ENCODE peak calls at places on chromosomes 3 and 15, in eight cellular contexts. O is vagina, Y is left colon, T is AG10803, H is NCI-H774, N is Calu3, C is neuronal stem cell, W is activated T-helper 1 cell treated with Interleukin-2 at 50 U/mL for 16 hours. P is an unnamed sample.

GRCh38 chr3:13621381-13622221 is 72.7 kb downstream of the FBLN2 start:
- DNase-seq in O (no peak), T (peak; percentile 6), H (no peak), W (no peak), N (no peak), Y (no peak), C (no peak), P (no peak)

GRCh38 chr3:15470804-15471203 is 43.4 kb downstream of the EAF1 start:
- DNase-seq in Y (no peak), O (no peak), N (no peak), H (no peak), C (no peak), T (no peak), W (no peak), P (no peak)

GRCh38 chr3:122343654-122344053 is 18.6 kb downstream of the CSTA start:
- DNase-seq in T (no peak), H (no peak), C (no peak), O (no peak), N (no peak), W (no peak), Y (no peak), P (no peak)

GRCh38 chr3:64667887-64668581 is 19.8 kb downstream of the ADAMTS9 start:
- DNase-seq in W (no peak), H (no peak), C (no peak), O (no peak), T (no peak), N (peak; percentile 29), Y (no peak), P (no peak)

GRCh38 chr3:99409961-99410360 is 228.4 kb upstream of the COL8A1 start:
- DNase-seq in W (no peak), H (no peak), O (no peak), C (no peak), T (peak; percentile 30), N (no peak), Y (no peak), P (no peak)

GRCh38 chr3:32591960-32592462 is 21.4 kb upstream of the DYNC1LI1 start:
- DNase-seq in H (no peak), N (no peak), O (no peak), W (no peak), T (no peak), Y (no peak), C (no peak), P (no peak)

GRCh38 chr3:153785901-153786300 is 335.3 kb upstream of the ARHGEF26 start:
- DNase-seq in O (no peak), Y (no peak), W (no peak), H (no peak), T (no peak), C (no peak), N (no peak), P (no peak)

GRCh38 chr3:170941551-170941950 is 33.1 kb upstream of the EIF5A2 start:
- DNase-seq in T (no peak), W (no peak), Y (no peak), C (no peak), O (no peak), N (no peak), H (no peak), P (no peak)

GRCh38 chr3:52290596-52291507 is 3.2 kb downstream of the GLYCTK start:
- DNase-seq in H (no peak), O (no peak), W (no peak), Y (peak; percentile 36), T (no peak), N (no peak), C (no peak), P (peak; percentile 69)

GRCh38 chr15:89248584-89248983 is 4.8 kb downstream of the FANCI start:
- DNase-seq in H (no peak), T (no peak), C (no peak), N (no peak), Y (no peak), W (no peak), O (no peak), P (no peak)

GRCh38 chr15:58564967-58565366 is 133.2 kb downstream of the LIPC start:
- DNase-seq in Y (no peak), O (no peak), H (no peak), W (no peak), C (no peak), T (no peak), N (no peak), P (no peak)

GRCh38 chr3:110902453-110903085 is 169.0 kb upstream of the NECTIN3 start:
- DNase-seq in O (no peak), C (no peak), N (no peak), W (no peak), T (no peak), Y (no peak), H (no peak), P (no peak)

GRCh38 chr3:32018723-32019564 is 37.4 kb downstream of the ZNF860 start:
- DNase-seq in W (no peak), H (peak; percentile 24), Y (no peak), N (peak; percentile 10), O (no peak), C (peak; percentile 24), T (peak; percentile 52), P (no peak)

GRCh38 chr3:177460100-177460499 is 262.8 kb upstream of the TBL1XR1 start:
- DNase-seq in H (peak; percentile 18), W (no peak), C (no peak), O (no peak), N (no peak), Y (no peak), T (no peak), P (no peak)

GRCh38 chr3:47512416-47513124 is 942 bp downstream of the ELP6 start:
- DNase-seq in W (peak; percentile 7), C (no peak), N (no peak), O (no peak), T (peak; percentile 23), Y (peak; percentile 34), H (no peak), P (peak; percentile 49)

GRCh38 chr3:139764936-139765335 is 87.2 kb upstream of the NMNAT3 start:
- DNase-seq in O (no peak), C (no peak), H (no peak), N (no peak), Y (no peak), W (no peak), T (peak; percentile 82), P (no peak)

GRCh38 chr3:112333386-112334334 is 704 bp downstream of the CD200 start:
- DNase-seq in W (no peak), Y (no peak), T (peak; percentile 0), O (no peak), C (no peak), H (no peak), N (no peak), P (no peak)

GRCh38 chr3:101938262-101938847 is 89.0 kb downstream of the NFKBIZ start:
- DNase-seq in O (no peak), H (no peak), Y (no peak), C (no peak), T (no peak), W (no peak), N (no peak), P (no peak)

GRCh38 chr3:16884084-16884747 is 539 bp upstream of the PLCL2 start:
- DNase-seq in H (no peak), C (peak; percentile 71), O (no peak), W (peak; percentile 52), N (peak; percentile 83), Y (peak; percentile 58), T (peak; percentile 25), P (peak; percentile 91)

GRCh38 chr3:178785961-178786360 is 249.7 kb downstream of the KCNMB2 start:
- DNase-seq in O (no peak), H (no peak), C (no peak), T (no peak), Y (no peak), W (no peak), N (no peak), P (no peak)

GRCh38 chr3:155554777-155555445 is 190.0 kb downstream of the PLCH1 start:
- DNase-seq in O (no peak), T (no peak), Y (no peak), N (peak; percentile 73), H (no peak), W (no peak), C (no peak), P (no peak)

GRCh38 chr3:141250342-141250741 is 18.7 kb downstream of the PXYLP1 start:
- DNase-seq in Y (no peak), H (no peak), W (no peak), C (no peak), T (no peak), O (peak; percentile 40), N (no peak), P (no peak)

GRCh38 chr15:63918901-63919348 is 85.2 kb upstream of the HERC1 start:
- DNase-seq in H (no peak), T (no peak), C (no peak), N (no peak), Y (no peak), O (no peak), W (no peak), P (no peak)

GRCh38 chr15:69093127-69093526 is 67.3 kb upstream of the GLCE start:
- DNase-seq in O (no peak), Y (no peak), T (no peak), C (no peak), N (no peak), W (no peak), H (no peak), P (no peak)

GRCh38 chr3:177447938-177448337 is 250.7 kb upstream of the TBL1XR1 start:
- DNase-seq in T (no peak), O (no peak), W (no peak), C (no peak), Y (peak; percentile 93), N (peak; percentile 88), H (no peak), P (peak; percentile 17)

GRCh38 chr3:57646723-57647122 is 46.2 kb downstream of the DENND6A start:
- DNase-seq in H (no peak), O (no peak), W (no peak), C (no peak), N (no peak), Y (no peak), T (peak; percentile 60), P (no peak)

GRCh38 chr15:37520026-37520425 is 414.4 kb upstream of the TMCO5A start:
- DNase-seq in H (no peak), N (no peak), Y (no peak), C (no peak), O (no peak), T (no peak), W (no peak), P (no peak)

GRCh38 chr3:150721285-150722130 is 17.8 kb upstream of the ERICH6 start:
- DNase-seq in T (peak; percentile 64), C (peak; percentile 55), O (no peak), Y (no peak), N (no peak), W (no peak), H (peak; percentile 84), P (no peak)

GRCh38 chr15:68765602-68766368 is 54.9 kb downstream of the ANP32A start:
- DNase-seq in H (no peak), W (no peak), O (no peak), T (no peak), Y (no peak), C (no peak), N (no peak), P (no peak)

GRCh38 chr15:100704281-100705055 is 102.1 kb downstream of the ASB7 start:
- DNase-seq in Y (no peak), T (peak; percentile 80), H (no peak), N (no peak), O (peak; percentile 60), W (no peak), C (no peak), P (no peak)

GRCh38 chr3:172148702-172149565 is 109.6 kb downstream of the FNDC3B start:
- DNase-seq in H (no peak), N (no peak), Y (no peak), O (no peak), T (no peak), W (no peak), C (no peak), P (no peak)

P was measured in pancreas.